ENCODE peak calls at places on chromosomes 5 and 9, in six cellular contexts. I is right atrium auricular region; N is pancreas; A is PC-9; W is CD8-positive, alpha-beta memory T cell; H is AG09309. C is an unnamed sample.

GRCh38 chr5:116037236-116037822 is 5.1 kb downstream of the ARL14EPL start:
- DNase-seq in N (no peak), A (no peak), I (no peak), W (no peak), H (no peak), C (no peak)

GRCh38 chr5:148297695-148298094 is 14.5 kb upstream of the SPINK7 start:
- DNase-seq in N (no peak), W (no peak), H (no peak), I (no peak), A (no peak), C (no peak)

GRCh38 chr5:76866503-76866902 is 16.7 kb downstream of the S100Z start:
- DNase-seq in N (no peak), A (no peak), H (no peak), I (no peak), W (no peak), C (no peak)

GRCh38 chr5:94993501-94993900 is 291.4 kb downstream of the MCTP1 start:
- DNase-seq in W (no peak), H (no peak), I (no peak), A (no peak), N (no peak), C (no peak)

GRCh38 chr5:125064610-125065009 is 318.2 kb upstream of the ZNF608 start:
- DNase-seq in A (no peak), N (no peak), I (no peak), H (no peak), W (no peak), C (no peak)

GRCh38 chr5:59133801-59134261 is 551.0 kb downstream of the RAB3C start:
- DNase-seq in I (no peak), N (no peak), H (peak; percentile 89), A (no peak), W (no peak), C (no peak)

GRCh38 chr5:117769877-117770276 is 1195.3 kb upstream of the SEMA6A start:
- DNase-seq in I (no peak), A (no peak), W (no peak), H (no peak), N (no peak), C (no peak)

GRCh38 chr5:142597546-142598337 is 88.1 kb downstream of the FGF1 start:
- DNase-seq in N (no peak), H (no peak), W (no peak), A (peak; percentile 55), I (peak; percentile 58), C (peak; percentile 71)

GRCh38 chr5:64074533-64074932 is 91.1 kb upstream of the RNF180 start:
- DNase-seq in I (no peak), A (peak; percentile 1), N (no peak), W (no peak), H (peak; percentile 1), C (peak; percentile 16)

GRCh38 chr9:127818574-127818973 is 15.9 kb downstream of the FPGS start:
- DNase-seq in H (no peak), N (no peak), W (no peak), A (no peak), I (no peak), C (no peak)

GRCh38 chr9:37212435-37212834 is 92.1 kb downstream of the ZCCHC7 start:
- DNase-seq in W (no peak), H (no peak), N (no peak), I (no peak), A (no peak), C (no peak)

GRCh38 chr9:7780261-7780988 is 19.2 kb downstream of the DMAC1 start:
- DNase-seq in W (no peak), I (no peak), N (no peak), H (peak; percentile 20), A (no peak), C (no peak)

GRCh38 chr9:30967484-30967883 is 1417.0 kb upstream of the ACO1 start:
- DNase-seq in H (no peak), W (no peak), N (no peak), A (no peak), I (no peak), C (peak; percentile 12)

GRCh38 chr9:129283290-129283691 is 105.2 kb upstream of the IER5L start:
- DNase-seq in I (peak; percentile 57), N (no peak), A (no peak), W (no peak), H (no peak), C (no peak)

GRCh38 chr5:10719965-10720364 is 41.1 kb downstream of the DAP start:
- DNase-seq in N (no peak), H (peak; percentile 62), I (no peak), W (no peak), A (peak; percentile 90), C (peak; percentile 96)

GRCh38 chr9:98884849-98885248 is 58.9 kb upstream of the COL15A1 start:
- DNase-seq in I (no peak), A (no peak), H (no peak), W (no peak), N (no peak), C (no peak)

GRCh38 chr9:129319076-129319937 is 141.2 kb upstream of the IER5L start:
- DNase-seq in A (no peak), I (peak; percentile 52), W (no peak), H (no peak), N (peak; percentile 60), C (no peak)

GRCh38 chr9:1331546-1331945 is 281.4 kb downstream of the DMRT2 start:
- DNase-seq in A (no peak), N (no peak), W (no peak), I (no peak), H (no peak), C (no peak)
- H3K4me3 ChIP-seq in A (no peak overlapping the region), N (no peak overlapping the region), W (no peak overlapping the region), I (no peak overlapping the region), H (no peak overlapping the region), C (no peak overlapping the region)

GRCh38 chr5:905139-905642 is 12.5 kb downstream of the TRIP13 start:
- DNase-seq in I (no peak), A (no peak), W (no peak), N (no peak), H (no peak), C (no peak)
- H3K4me3 ChIP-seq in I (no peak overlapping the region), A (no peak overlapping the region), W (no peak overlapping the region), N (no peak overlapping the region), H (no peak overlapping the region), C (no peak overlapping the region)

GRCh38 chr9:272251-273213 is 57.9 kb downstream of the DOCK8 start:
- DNase-seq in N (no peak), A (no peak), H (no peak), W (peak; percentile 87), I (no peak), C (no peak)
- H3K4me3 ChIP-seq in N (no peak overlapping the region), A (no peak overlapping the region), H (no peak overlapping the region), W (peak overlapping the region; percentile 76), I (no peak overlapping the region), C (no peak overlapping the region)

DNA sequence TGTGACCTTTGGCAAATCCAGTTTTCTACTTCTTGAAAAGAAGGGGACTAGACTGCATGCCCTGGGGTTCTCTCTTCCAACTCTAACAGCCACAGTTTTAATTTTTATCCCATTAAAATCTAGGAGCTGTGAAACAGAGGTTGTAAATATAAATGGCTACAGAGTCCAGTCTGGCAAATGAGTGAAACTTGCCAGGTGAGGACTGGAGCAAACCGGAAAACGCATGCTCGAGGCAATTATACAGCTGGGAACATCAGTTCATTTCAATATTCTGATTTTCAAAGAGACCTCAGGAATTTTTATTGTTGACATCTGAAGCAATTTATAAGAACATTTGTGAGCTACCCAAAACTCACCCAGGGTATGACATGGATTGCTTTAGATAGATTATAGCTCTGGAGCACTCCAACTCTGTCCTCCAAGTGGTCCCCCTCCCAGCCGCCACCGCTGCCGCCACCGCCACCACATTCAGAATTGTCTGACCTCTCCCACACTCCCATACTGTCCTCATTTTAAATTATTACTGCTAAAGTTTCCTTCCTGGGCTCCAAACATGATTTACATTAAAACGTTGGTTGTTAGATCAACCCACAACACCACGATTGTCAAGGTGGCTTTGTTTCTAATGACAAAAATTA is 84.6 kb upstream of the GRAMD2B start:
- DNase-seq in W (no peak), A (no peak), I (no peak), N (no peak), H (no peak), C (no peak)
- H3K4me3 ChIP-seq in W (no peak overlapping the region), A (no peak overlapping the region), I (no peak overlapping the region), N (no peak overlapping the region), H (no peak overlapping the region), C (no peak overlapping the region)

DNA sequence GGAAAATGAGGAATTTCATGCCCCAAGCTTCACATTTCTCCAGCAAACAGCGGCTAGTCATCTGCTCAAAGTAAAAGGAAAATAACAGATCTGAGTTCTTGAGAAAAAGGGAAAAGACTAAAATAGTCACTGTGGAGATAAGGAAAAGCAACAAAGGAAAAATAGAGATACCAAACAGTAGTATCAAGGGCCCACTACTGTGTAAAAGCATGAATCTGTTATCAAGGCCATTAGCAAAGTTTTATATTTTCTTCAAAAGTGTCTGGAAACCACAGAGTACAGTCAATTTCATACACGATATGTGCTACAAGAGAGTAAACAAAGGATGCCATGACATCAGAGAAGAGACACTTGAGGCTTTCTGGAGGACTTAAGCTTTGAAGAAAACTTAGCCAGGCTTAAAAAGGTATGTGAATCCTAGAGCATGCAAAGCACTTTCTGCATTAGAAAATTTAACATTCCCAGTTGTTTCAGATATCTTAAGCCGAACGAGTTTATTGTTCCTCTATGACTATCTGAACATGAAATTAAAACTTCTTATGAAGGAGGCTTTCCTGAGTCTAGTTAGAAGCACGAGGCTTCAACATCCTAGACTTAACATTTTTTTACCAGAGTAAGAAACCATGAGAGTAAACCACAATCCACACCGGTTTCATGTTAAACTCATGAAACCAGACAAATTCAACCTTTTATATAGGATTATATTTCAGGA is 1.2 kb downstream of the TTC33 start:
- DNase-seq in N (no peak), I (no peak), A (no peak), W (no peak), H (no peak), C (no peak)
- H3K4me3 ChIP-seq in N (peak overlapping the region; percentile 88), I (peak overlapping the region; percentile 90), A (peak overlapping the region; percentile 79), W (peak overlapping the region; percentile 93), H (peak overlapping the region; percentile 85), C (peak overlapping the region; percentile 82)

DNA sequence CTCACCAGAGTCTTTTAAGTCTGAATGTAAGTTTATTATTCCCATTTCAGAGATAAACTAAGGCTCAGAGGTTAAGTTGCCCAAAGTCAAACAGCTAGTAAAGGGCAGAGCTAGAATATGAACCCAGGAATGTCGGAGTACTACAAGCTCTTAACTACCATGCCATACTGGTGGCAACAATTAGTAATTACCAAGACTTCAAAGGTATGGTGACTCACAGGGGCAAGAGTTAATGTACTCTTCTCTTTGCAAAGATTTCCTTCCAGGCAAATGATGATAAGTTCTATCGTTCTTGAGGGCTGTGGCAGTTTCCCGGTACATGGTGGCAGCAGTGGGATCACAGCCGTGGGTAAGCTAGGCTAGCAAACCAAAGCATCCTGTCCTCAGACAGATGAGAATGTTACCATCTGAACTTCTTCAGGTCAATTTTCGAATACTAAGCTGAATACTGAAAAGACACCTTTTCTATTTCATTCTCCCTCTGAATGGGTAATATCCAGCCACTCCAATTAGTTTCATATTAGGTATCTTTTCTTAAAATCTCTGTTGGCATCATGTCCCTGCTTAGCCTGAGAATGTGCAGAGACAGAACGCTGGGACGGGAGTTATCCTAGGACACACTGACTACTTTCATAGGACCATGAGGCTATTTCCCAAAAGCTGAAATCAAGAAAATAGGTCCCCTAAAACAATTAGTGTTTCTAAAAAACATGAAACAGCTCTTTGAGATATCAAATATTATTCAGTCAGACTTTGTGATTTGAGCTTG is 117.0 kb upstream of the NR5A1 start:
- DNase-seq in I (no peak), A (no peak), H (no peak), W (no peak), N (no peak), C (no peak)
- H3K4me3 ChIP-seq in I (no peak overlapping the region), A (no peak overlapping the region), H (no peak overlapping the region), W (no peak overlapping the region), N (no peak overlapping the region), C (no peak overlapping the region)

C was measured in kidney epithelial cell.